ENCODE peak calls at places on chromosomes 5 and 9, in four cellular contexts. Y is uterus; P is CD8-positive, alpha-beta T cell; U is fibroblast of lung. O is an unnamed sample.

GRCh38 chr5:135954899-135955298 is at the start of gene LECT2:
- DNase-seq in Y (no peak), P (no peak), U (no peak), O (no peak)

GRCh38 chr5:60356716-60357115 is 343.2 kb downstream of the DEPDC1B start:
- DNase-seq in Y (no peak), P (no peak), U (no peak), O (no peak)

GRCh38 chr5:91212336-91213092 is 170.6 kb downstream of the ARRDC3 start:
- DNase-seq in Y (peak; percentile 73), P (no peak), U (peak; percentile 95), O (peak; percentile 96)

GRCh38 chr9:38694676-38695075 is 25.3 kb downstream of the FAM240B start:
- DNase-seq in Y (no peak), P (no peak), U (no peak), O (no peak)

GRCh38 chr5:116557669-116558271 is 16.9 kb downstream of the SEMA6A start:
- DNase-seq in Y (no peak), P (no peak), U (peak; percentile 40), O (no peak)

GRCh38 chr9:68873179-68873578 is 140.7 kb downstream of the PRKACG start:
- DNase-seq in Y (no peak), P (no peak), U (no peak), O (no peak)

GRCh38 chr5:124686239-124687004 is 60.0 kb downstream of the ZNF608 start:
- DNase-seq in Y (no peak), P (no peak), U (no peak), O (no peak)

GRCh38 chr5:15904894-15905805 is 274.4 kb downstream of the MARCHF11 start:
- DNase-seq in Y (no peak), P (no peak), U (peak; percentile 79), O (peak; percentile 39)

GRCh38 chr9:136393531-136393930 is 6.4 kb downstream of the SNAPC4 start:
- DNase-seq in Y (no peak), P (no peak), U (no peak), O (no peak)

GRCh38 chr9:32705059-32705458 is 69.6 kb upstream of the TAF1L start:
- DNase-seq in Y (no peak), P (no peak), U (no peak), O (no peak)

GRCh38 chr9:136714096-136714875 is 1.9 kb downstream of the DIPK1B start:
- DNase-seq in Y (peak; percentile 58), P (no peak), U (no peak), O (no peak)

GRCh38 chr5:135696317-135696716 is 117.5 kb upstream of the CXCL14 start:
- DNase-seq in Y (no peak), P (no peak), U (no peak), O (no peak)

GRCh38 chr5:154168395-154168794 is 22.1 kb upstream of the GALNT10 start:
- DNase-seq in Y (no peak), P (no peak), U (no peak), O (peak; percentile 29)

GRCh38 chr9:89588271-89588879 is 16.4 kb upstream of the GADD45G start:
- DNase-seq in Y (no peak), P (no peak), U (no peak), O (no peak)

GRCh38 chr9:29211681-29212589 is 1638.7 kb upstream of the C9orf72 start:
- DNase-seq in Y (peak; percentile 45), P (peak; percentile 26), U (peak; percentile 4), O (peak; percentile 0)

GRCh38 chr5:66169534-66169933 is 25.4 kb downstream of the SREK1 start:
- DNase-seq in Y (no peak), P (no peak), U (no peak), O (no peak)

GRCh38 chr9:96302021-96302420 is at the start of gene HSD17B3:
- DNase-seq in Y (no peak), P (no peak), U (no peak), O (no peak)

GRCh38 chr5:81147011-81147594 is 86.0 kb upstream of the CKMT2 start:
- DNase-seq in Y (no peak), P (no peak), U (no peak), O (no peak)

GRCh38 chr5:35478856-35479682 is 138.6 kb upstream of the SPEF2 start:
- DNase-seq in Y (no peak), P (no peak), U (peak; percentile 61), O (peak; percentile 6)

GRCh38 chr5:160471761-160472160 is 50.1 kb downstream of the PTTG1 start:
- DNase-seq in Y (no peak), P (no peak), U (no peak), O (no peak)

GRCh38 chr9:5459289-5459829 is 9.0 kb downstream of the CD274 start:
- DNase-seq in Y (no peak), P (no peak), U (no peak), O (no peak)

GRCh38 chr5:72246239-72246580 is 73.8 kb downstream of the MRPS27 start:
- DNase-seq in Y (no peak), P (no peak), U (no peak), O (no peak)

GRCh38 chr5:143094087-143094511 is 309.4 kb downstream of the NR3C1 start:
- DNase-seq in Y (no peak), P (peak; percentile 25), U (peak; percentile 20), O (no peak)

GRCh38 chr5:144385597-144385996 is 214.9 kb downstream of the KCTD16 start:
- DNase-seq in Y (no peak), P (no peak), U (no peak), O (no peak)

GRCh38 chr5:150780180-150780692 is 1.7 kb downstream of the SMIM3 start:
- DNase-seq in Y (peak; percentile 68), P (no peak), U (peak; percentile 86), O (peak; percentile 89)

GRCh38 chr5:176965633-176966032 is 40.9 kb downstream of the UIMC1 start:
- DNase-seq in Y (no peak), P (no peak), U (no peak), O (no peak)

GRCh38 chr5:21817668-21818419 is 1035.3 kb downstream of the CDH12 start:
- DNase-seq in Y (no peak), P (no peak), U (peak; percentile 37), O (no peak)

GRCh38 chr5:135367554-135367953 is 31.5 kb downstream of the MACROH2A1 start:
- DNase-seq in Y (no peak), P (no peak), U (no peak), O (no peak)

GRCh38 chr9:114209151-114209550 is 53.8 kb downstream of the COL27A1 start:
- DNase-seq in Y (no peak), P (no peak), U (no peak), O (no peak)

GRCh38 chr5:9115093-9115492 is 430.8 kb downstream of the SEMA5A start:
- DNase-seq in Y (no peak), P (no peak), U (no peak), O (peak; percentile 30)

GRCh38 chr5:172293054-172293744 is 9.6 kb upstream of the UBTD2 start:
- DNase-seq in Y (peak; percentile 58), P (peak; percentile 54), U (peak; percentile 77), O (peak; percentile 86)

GRCh38 chr5:19837536-19838179 is 150.3 kb downstream of the CDH18 start:
- DNase-seq in Y (no peak), P (no peak), U (peak; percentile 14), O (no peak)

GRCh38 chr5:143592648-143593047 is 189.2 kb upstream of the NR3C1 start:
- DNase-seq in Y (no peak), P (peak; percentile 15), U (peak; percentile 26), O (peak; percentile 30)

GRCh38 chr9:90105793-90106192 is 501.0 kb downstream of the GADD45G start:
- DNase-seq in Y (no peak), P (no peak), U (no peak), O (no peak)

GRCh38 chr5:169711826-169712225 is 74.8 kb downstream of the DOCK2 start:
- DNase-seq in Y (no peak), P (no peak), U (no peak), O (no peak)

GRCh38 chr5:132215329-132215728 is 12.3 kb downstream of the P4HA2 start:
- DNase-seq in Y (peak; percentile 94), P (no peak), U (peak; percentile 97), O (peak; percentile 98)

GRCh38 chr5:89117131-89117644 is 234.2 kb upstream of the MEF2C start:
- DNase-seq in Y (no peak), P (no peak), U (no peak), O (peak; percentile 35)

O was measured in foreskin fibroblast.